ENCODE peak calls at places on chromosomes 2 and 18, in eight cellular contexts. B is A549; F is body of pancreas; U is heart right ventricle; O is tibial nerve; T is GM23248; Q is CD8-positive, alpha-beta T cell; I is fibroblast of lung. R is an unnamed sample.

GRCh38 chr2:132850688-132851087 is 180.7 kb upstream of the LYPD1 start:
- DNase-seq in U (no peak), F (no peak), Q (no peak), B (no peak), O (no peak), I (no peak), T (no peak), R (no peak)

GRCh38 chr2:172985139-172985874 is 90.3 kb upstream of the MAP3K20 start:
- DNase-seq in Q (no peak), I (peak; percentile 67), T (peak; percentile 88), B (peak; percentile 78), U (peak; percentile 25), F (peak; percentile 53), O (no peak), R (no peak)

GRCh38 chr18:79841936-79842335 is 44.2 kb downstream of the KCNG2 start:
- DNase-seq in U (no peak), Q (no peak), O (no peak), I (no peak), F (no peak), T (no peak), B (no peak), R (no peak)

GRCh38 chr2:45706028-45706427 is 54.6 kb downstream of the PRKCE start:
- DNase-seq in F (no peak), Q (no peak), T (peak; percentile 60), I (peak; percentile 36), O (no peak), B (no peak), U (no peak), R (no peak)

GRCh38 chr2:85852979-85853498 is 35.8 kb downstream of the ST3GAL5 start:
- DNase-seq in Q (peak; percentile 79), O (peak; percentile 44), B (no peak), F (peak; percentile 52), T (peak; percentile 76), I (no peak), U (peak; percentile 25), R (peak; percentile 74)

GRCh38 chr2:45813003-45813601 is 161.6 kb downstream of the PRKCE start:
- DNase-seq in B (no peak), U (peak; percentile 34), F (no peak), I (peak; percentile 81), Q (no peak), T (no peak), O (peak; percentile 40), R (no peak)

GRCh38 chr2:45013229-45014015 is 4.2 kb upstream of the SIX2 start:
- DNase-seq in B (no peak), U (no peak), O (no peak), F (no peak), I (no peak), T (peak; percentile 37), Q (no peak), R (no peak)

GRCh38 chr2:217935245-217935879 is 67.4 kb downstream of the TNS1 start:
- DNase-seq in F (peak; percentile 67), T (peak; percentile 82), U (no peak), I (peak; percentile 95), Q (no peak), O (no peak), B (no peak), R (no peak)

GRCh38 chr2:98565941-98566340 is 42.4 kb downstream of the COA5 start:
- DNase-seq in T (no peak), I (no peak), U (no peak), Q (no peak), B (no peak), O (no peak), F (no peak), R (no peak)

DNA sequence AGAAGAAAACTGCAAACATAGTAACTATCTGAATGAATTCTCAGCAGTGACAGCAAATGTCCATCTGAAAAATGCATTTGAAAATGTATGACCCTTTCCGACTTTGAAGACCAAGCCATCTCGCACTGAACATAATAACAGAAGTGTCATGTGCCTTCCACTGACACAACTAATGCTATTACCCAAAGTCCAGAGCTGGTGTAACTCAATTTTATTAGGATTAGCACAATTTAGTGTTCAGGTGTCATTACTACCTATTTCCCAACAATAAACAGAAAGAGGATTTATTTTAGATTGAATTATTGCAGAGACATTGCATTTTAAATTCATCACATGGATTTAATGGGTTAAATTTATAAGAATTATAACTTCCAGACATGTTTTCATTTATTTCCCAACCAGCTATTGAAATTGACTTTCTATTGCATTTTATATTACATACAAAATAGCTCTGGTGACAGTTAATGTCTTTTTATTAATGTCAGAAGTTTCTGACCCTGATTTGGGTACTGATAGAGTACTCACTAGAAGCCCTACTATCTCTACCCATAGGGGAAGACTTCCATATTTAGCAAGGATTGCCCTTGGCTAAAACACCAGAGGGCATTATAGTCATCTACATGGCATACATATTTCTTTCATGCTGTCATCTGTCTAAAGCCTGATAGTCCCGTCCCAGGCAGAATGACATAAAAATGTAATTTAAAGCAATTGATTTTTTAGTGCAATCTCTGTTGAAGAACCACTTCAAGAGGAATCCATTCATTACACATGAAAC is 7.0 kb upstream of the STK39 start:
- DNase-seq in Q (no peak), O (no peak), T (peak; percentile 56), I (peak; percentile 48), B (no peak), F (no peak), U (no peak), R (no peak)
- H3K27ac ChIP-seq in Q (no peak overlapping the region), O (no peak overlapping the region), T (no peak overlapping the region), I (no peak overlapping the region), B (no peak overlapping the region), F (no peak overlapping the region), U (no peak overlapping the region), R (no peak overlapping the region)

DNA sequence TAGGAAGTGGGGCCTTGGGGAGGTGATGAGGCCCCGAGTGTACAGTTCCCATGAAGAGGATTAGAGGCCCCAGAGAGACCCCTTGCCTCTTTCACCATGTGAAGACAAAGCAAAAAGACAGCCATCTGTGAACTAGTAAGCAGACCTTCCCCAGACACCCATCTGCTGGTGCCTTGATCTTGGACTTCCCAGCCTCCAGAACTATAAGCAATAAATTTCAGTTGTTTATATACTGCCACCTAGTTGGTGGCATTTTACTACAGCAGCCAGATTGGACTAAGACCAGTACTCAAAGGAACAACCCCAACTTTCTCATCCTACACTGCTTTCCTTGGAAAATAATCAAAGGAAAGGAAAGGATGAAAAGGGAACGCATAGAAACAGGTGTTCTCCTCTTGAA is 27.9 kb upstream of the CREG2 start:
- DNase-seq in T (no peak), I (no peak), U (no peak), B (no peak), O (no peak), F (no peak), Q (no peak), R (no peak)
- H3K9me3 ChIP-seq in T (no peaks in the 10 kb centered on the region), I (no peaks in the 10 kb centered on the region), U (peaks cover 4% of the 10 kb centered on the region), B (peaks cover 4% of the 10 kb centered on the region), O (no peaks in the 10 kb centered on the region), F (no peaks in the 10 kb centered on the region), Q (no peaks in the 10 kb centered on the region), R (no peaks in the 10 kb centered on the region)

GRCh38 chr2:26693287-26693849 is 846 bp downstream of the KCNK3 start:
- DNase-seq in I (no peak), O (no peak), U (no peak), F (no peak), Q (no peak), T (no peak), B (no peak), R (no peak)
- H3K4me3 ChIP-seq in I (no peak overlapping the region), O (peak overlapping the region; percentile 28), U (peak overlapping the region; percentile 33), F (peak overlapping the region; percentile 11), Q (no peak overlapping the region), T (peak overlapping the region; percentile 47), B (peak overlapping the region; percentile 36), R (no peak overlapping the region)

DNA sequence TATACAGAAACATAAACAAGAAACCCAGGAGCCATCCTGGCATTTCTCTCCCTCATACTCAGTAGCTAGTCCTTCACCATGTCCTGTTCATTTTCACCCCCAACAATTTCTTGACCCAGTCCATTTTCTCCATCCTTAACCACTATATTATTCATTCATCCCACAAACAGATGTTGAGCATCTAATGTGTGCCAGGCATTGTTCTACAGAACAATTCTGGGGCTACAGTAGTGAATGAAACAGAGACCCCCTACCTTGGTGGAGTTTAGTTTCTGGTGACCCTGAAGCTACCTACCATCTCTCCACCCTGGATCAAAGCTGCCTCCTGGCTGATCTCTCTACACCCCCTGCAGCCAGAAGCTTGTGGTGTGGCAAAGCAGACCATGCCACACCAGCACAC is 27.5 kb upstream of the BZW1 start:
- DNase-seq in T (no peak), B (no peak), Q (no peak), U (no peak), F (no peak), O (no peak), I (peak; percentile 30), R (no peak)
- H3K27ac ChIP-seq in T (no peak overlapping the region), B (peak overlapping the region; percentile 41), Q (no peak overlapping the region), U (no peak overlapping the region), F (no peak overlapping the region), O (no peak overlapping the region), I (no peak overlapping the region), R (no peak overlapping the region)

R was measured in CD4-positive, alpha-beta memory T cell.